ENCODE peak calls at places on chromosome 3, in eight cellular contexts. One of them, this sample, is unnamed.

GRCh38 chr3:46472056-46472455 is 7.4 kb upstream of the LTF start:
- DNase-seq in NCI-H187 treated with DMSO at 0.1 percent for 48 hours: no peak
- DNase-seq in cardiac septum: no peak
- DNase-seq in NCI-H69: no peak
- DNase-seq in NCI-H526: no peak
- DNase-seq in naive thymus-derived CD4-positive, alpha-beta T cell: no peak
- DNase-seq in activated naive CD8-positive, alpha-beta T cell treated with anti-CD3 and anti-CD28 coated beads for 36 hours: no peak
- DNase-seq in AG09319: no peak
- DNase-seq in this sample: no peak

GRCh38 chr3:189119947-189120346 is 51.8 kb upstream of the TPRG1 start:
- DNase-seq in NCI-H187 treated with DMSO at 0.1 percent for 48 hours: no peak
- DNase-seq in cardiac septum: no peak
- DNase-seq in NCI-H69: no peak
- DNase-seq in NCI-H526: no peak
- DNase-seq in naive thymus-derived CD4-positive, alpha-beta T cell: no peak
- DNase-seq in activated naive CD8-positive, alpha-beta T cell treated with anti-CD3 and anti-CD28 coated beads for 36 hours: no peak
- DNase-seq in AG09319: no peak
- DNase-seq in this sample: no peak

GRCh38 chr3:111299070-111299672 is 227.6 kb downstream of the NECTIN3 start:
- DNase-seq in NCI-H187 treated with DMSO at 0.1 percent for 48 hours: no peak
- DNase-seq in cardiac septum: no peak
- DNase-seq in NCI-H69: no peak
- DNase-seq in NCI-H526: no peak
- DNase-seq in naive thymus-derived CD4-positive, alpha-beta T cell: no peak
- DNase-seq in activated naive CD8-positive, alpha-beta T cell treated with anti-CD3 and anti-CD28 coated beads for 36 hours: no peak
- DNase-seq in AG09319: no peak
- DNase-seq in this sample: no peak

GRCh38 chr3:113158210-113158609 is 53.1 kb upstream of the BOC start:
- DNase-seq in NCI-H187 treated with DMSO at 0.1 percent for 48 hours: no peak
- DNase-seq in cardiac septum: no peak
- DNase-seq in NCI-H69: no peak
- DNase-seq in NCI-H526: no peak
- DNase-seq in naive thymus-derived CD4-positive, alpha-beta T cell: no peak
- DNase-seq in activated naive CD8-positive, alpha-beta T cell treated with anti-CD3 and anti-CD28 coated beads for 36 hours: no peak
- DNase-seq in AG09319: no peak
- DNase-seq in this sample: no peak

GRCh38 chr3:14534379-14535191 is 5.6 kb downstream of the GRIP2 start:
- DNase-seq in NCI-H187 treated with DMSO at 0.1 percent for 48 hours: no peak
- DNase-seq in cardiac septum: no peak
- DNase-seq in NCI-H69: peak; percentile 78
- DNase-seq in NCI-H526: peak; percentile 74
- DNase-seq in naive thymus-derived CD4-positive, alpha-beta T cell: no peak
- DNase-seq in activated naive CD8-positive, alpha-beta T cell treated with anti-CD3 and anti-CD28 coated beads for 36 hours: no peak
- DNase-seq in AG09319: no peak
- DNase-seq in this sample: no peak

GRCh38 chr3:158086776-158087175 is 19.4 kb downstream of the SHOX2 start:
- DNase-seq in NCI-H187 treated with DMSO at 0.1 percent for 48 hours: no peak
- DNase-seq in cardiac septum: no peak
- DNase-seq in NCI-H69: no peak
- DNase-seq in NCI-H526: no peak
- DNase-seq in naive thymus-derived CD4-positive, alpha-beta T cell: no peak
- DNase-seq in activated naive CD8-positive, alpha-beta T cell treated with anti-CD3 and anti-CD28 coated beads for 36 hours: no peak
- DNase-seq in AG09319: no peak
- DNase-seq in this sample: no peak

GRCh38 chr3:26799679-26800317 is 177.2 kb downstream of the LRRC3B start:
- DNase-seq in NCI-H187 treated with DMSO at 0.1 percent for 48 hours: no peak
- DNase-seq in cardiac septum: no peak
- DNase-seq in NCI-H69: no peak
- DNase-seq in NCI-H526: no peak
- DNase-seq in naive thymus-derived CD4-positive, alpha-beta T cell: no peak
- DNase-seq in activated naive CD8-positive, alpha-beta T cell treated with anti-CD3 and anti-CD28 coated beads for 36 hours: no peak
- DNase-seq in AG09319: no peak
- DNase-seq in this sample: no peak

GRCh38 chr3:172449468-172450149 is 1.4 kb upstream of the GHSR start:
- DNase-seq in NCI-H187 treated with DMSO at 0.1 percent for 48 hours: no peak
- DNase-seq in cardiac septum: no peak
- DNase-seq in NCI-H69: no peak
- DNase-seq in NCI-H526: no peak
- DNase-seq in naive thymus-derived CD4-positive, alpha-beta T cell: peak; percentile 30
- DNase-seq in activated naive CD8-positive, alpha-beta T cell treated with anti-CD3 and anti-CD28 coated beads for 36 hours: peak; percentile 9
- DNase-seq in AG09319: no peak
- DNase-seq in this sample: no peak

GRCh38 chr3:41522620-41523019 is 323.3 kb downstream of the CTNNB1 start:
- DNase-seq in NCI-H187 treated with DMSO at 0.1 percent for 48 hours: no peak
- DNase-seq in cardiac septum: no peak
- DNase-seq in NCI-H69: no peak
- DNase-seq in NCI-H526: no peak
- DNase-seq in naive thymus-derived CD4-positive, alpha-beta T cell: no peak
- DNase-seq in activated naive CD8-positive, alpha-beta T cell treated with anti-CD3 and anti-CD28 coated beads for 36 hours: no peak
- DNase-seq in AG09319: no peak
- DNase-seq in this sample: no peak

GRCh38 chr3:98709433-98709832 is 53.7 kb upstream of the ST3GAL6 start:
- DNase-seq in NCI-H187 treated with DMSO at 0.1 percent for 48 hours: no peak
- DNase-seq in cardiac septum: no peak
- DNase-seq in NCI-H69: no peak
- DNase-seq in NCI-H526: no peak
- DNase-seq in naive thymus-derived CD4-positive, alpha-beta T cell: no peak
- DNase-seq in activated naive CD8-positive, alpha-beta T cell treated with anti-CD3 and anti-CD28 coated beads for 36 hours: no peak
- DNase-seq in AG09319: no peak
- DNase-seq in this sample: no peak

GRCh38 chr3:134104031-134104430 is 74.3 kb upstream of the SLCO2A1 start:
- DNase-seq in NCI-H187 treated with DMSO at 0.1 percent for 48 hours: no peak
- DNase-seq in cardiac septum: no peak
- DNase-seq in NCI-H69: no peak
- DNase-seq in NCI-H526: no peak
- DNase-seq in naive thymus-derived CD4-positive, alpha-beta T cell: no peak
- DNase-seq in activated naive CD8-positive, alpha-beta T cell treated with anti-CD3 and anti-CD28 coated beads for 36 hours: no peak
- DNase-seq in AG09319: no peak
- DNase-seq in this sample: no peak

GRCh38 chr3:186990878-186991308 is 60.6 kb downstream of the ST6GAL1 start:
- DNase-seq in NCI-H187 treated with DMSO at 0.1 percent for 48 hours: no peak
- DNase-seq in cardiac septum: no peak
- DNase-seq in NCI-H69: no peak
- DNase-seq in NCI-H526: no peak
- DNase-seq in naive thymus-derived CD4-positive, alpha-beta T cell: no peak
- DNase-seq in activated naive CD8-positive, alpha-beta T cell treated with anti-CD3 and anti-CD28 coated beads for 36 hours: peak; percentile 15
- DNase-seq in AG09319: no peak
- DNase-seq in this sample: no peak

GRCh38 chr3:136336329-136337100 is 86.4 kb downstream of the PCCB start:
- DNase-seq in NCI-H187 treated with DMSO at 0.1 percent for 48 hours: no peak
- DNase-seq in cardiac septum: no peak
- DNase-seq in NCI-H69: no peak
- DNase-seq in NCI-H526: no peak
- DNase-seq in naive thymus-derived CD4-positive, alpha-beta T cell: no peak
- DNase-seq in activated naive CD8-positive, alpha-beta T cell treated with anti-CD3 and anti-CD28 coated beads for 36 hours: no peak
- DNase-seq in AG09319: no peak
- DNase-seq in this sample: no peak

GRCh38 chr3:15794303-15794771 is 3.4 kb downstream of the ANKRD28 start:
- DNase-seq in NCI-H187 treated with DMSO at 0.1 percent for 48 hours: no peak
- DNase-seq in cardiac septum: no peak
- DNase-seq in NCI-H69: no peak
- DNase-seq in NCI-H526: no peak
- DNase-seq in naive thymus-derived CD4-positive, alpha-beta T cell: no peak
- DNase-seq in activated naive CD8-positive, alpha-beta T cell treated with anti-CD3 and anti-CD28 coated beads for 36 hours: no peak
- DNase-seq in AG09319: no peak
- DNase-seq in this sample: no peak

GRCh38 chr3:134336587-134336986 is 37.7 kb downstream of the AMOTL2 start:
- DNase-seq in NCI-H187 treated with DMSO at 0.1 percent for 48 hours: no peak
- DNase-seq in cardiac septum: peak; percentile 67
- DNase-seq in NCI-H69: no peak
- DNase-seq in NCI-H526: no peak
- DNase-seq in naive thymus-derived CD4-positive, alpha-beta T cell: no peak
- DNase-seq in activated naive CD8-positive, alpha-beta T cell treated with anti-CD3 and anti-CD28 coated beads for 36 hours: no peak
- DNase-seq in AG09319: no peak
- DNase-seq in this sample: no peak

GRCh38 chr3:37711721-37712120 is 150.0 kb upstream of the CTDSPL start:
- DNase-seq in NCI-H187 treated with DMSO at 0.1 percent for 48 hours: no peak
- DNase-seq in cardiac septum: peak; percentile 43
- DNase-seq in NCI-H69: no peak
- DNase-seq in NCI-H526: no peak
- DNase-seq in naive thymus-derived CD4-positive, alpha-beta T cell: no peak
- DNase-seq in activated naive CD8-positive, alpha-beta T cell treated with anti-CD3 and anti-CD28 coated beads for 36 hours: no peak
- DNase-seq in AG09319: no peak
- DNase-seq in this sample: no peak

GRCh38 chr3:148178508-148178907 is 519.2 kb upstream of the AGTR1 start:
- DNase-seq in NCI-H187 treated with DMSO at 0.1 percent for 48 hours: no peak
- DNase-seq in cardiac septum: no peak
- DNase-seq in NCI-H69: peak; percentile 34
- DNase-seq in NCI-H526: peak; percentile 18
- DNase-seq in naive thymus-derived CD4-positive, alpha-beta T cell: no peak
- DNase-seq in activated naive CD8-positive, alpha-beta T cell treated with anti-CD3 and anti-CD28 coated beads for 36 hours: no peak
- DNase-seq in AG09319: no peak
- DNase-seq in this sample: no peak

GRCh38 chr3:126494204-126494603 is 18.5 kb upstream of the ZXDC start:
- DNase-seq in NCI-H187 treated with DMSO at 0.1 percent for 48 hours: no peak
- DNase-seq in cardiac septum: no peak
- DNase-seq in NCI-H69: no peak
- DNase-seq in NCI-H526: no peak
- DNase-seq in naive thymus-derived CD4-positive, alpha-beta T cell: no peak
- DNase-seq in activated naive CD8-positive, alpha-beta T cell treated with anti-CD3 and anti-CD28 coated beads for 36 hours: no peak
- DNase-seq in AG09319: no peak
- DNase-seq in this sample: no peak

GRCh38 chr3:195591220-195591619 is 7.5 kb upstream of the APOD start:
- DNase-seq in NCI-H187 treated with DMSO at 0.1 percent for 48 hours: no peak
- DNase-seq in cardiac septum: no peak
- DNase-seq in NCI-H69: no peak
- DNase-seq in NCI-H526: no peak
- DNase-seq in naive thymus-derived CD4-positive, alpha-beta T cell: no peak
- DNase-seq in activated naive CD8-positive, alpha-beta T cell treated with anti-CD3 and anti-CD28 coated beads for 36 hours: no peak
- DNase-seq in AG09319: peak; percentile 28
- DNase-seq in this sample: no peak

GRCh38 chr3:136584728-136585127 is 167.4 kb downstream of the STAG1 start:
- DNase-seq in NCI-H187 treated with DMSO at 0.1 percent for 48 hours: no peak
- DNase-seq in cardiac septum: no peak
- DNase-seq in NCI-H69: no peak
- DNase-seq in NCI-H526: no peak
- DNase-seq in naive thymus-derived CD4-positive, alpha-beta T cell: no peak
- DNase-seq in activated naive CD8-positive, alpha-beta T cell treated with anti-CD3 and anti-CD28 coated beads for 36 hours: no peak
- DNase-seq in AG09319: no peak
- DNase-seq in this sample: no peak

GRCh38 chr3:152969557-152970300 is 134.8 kb downstream of the P2RY1 start:
- DNase-seq in NCI-H187 treated with DMSO at 0.1 percent for 48 hours: no peak
- DNase-seq in cardiac septum: no peak
- DNase-seq in NCI-H69: no peak
- DNase-seq in NCI-H526: no peak
- DNase-seq in naive thymus-derived CD4-positive, alpha-beta T cell: no peak
- DNase-seq in activated naive CD8-positive, alpha-beta T cell treated with anti-CD3 and anti-CD28 coated beads for 36 hours: no peak
- DNase-seq in AG09319: no peak
- DNase-seq in this sample: no peak

GRCh38 chr3:129349791-129350190 is 71.1 kb downstream of the HMCES start:
- DNase-seq in NCI-H187 treated with DMSO at 0.1 percent for 48 hours: no peak
- DNase-seq in cardiac septum: no peak
- DNase-seq in NCI-H69: no peak
- DNase-seq in NCI-H526: no peak
- DNase-seq in naive thymus-derived CD4-positive, alpha-beta T cell: no peak
- DNase-seq in activated naive CD8-positive, alpha-beta T cell treated with anti-CD3 and anti-CD28 coated beads for 36 hours: no peak
- DNase-seq in AG09319: no peak
- DNase-seq in this sample: no peak

GRCh38 chr3:32952369-32953067 is 1.1 kb downstream of the CCR4 start:
- DNase-seq in NCI-H187 treated with DMSO at 0.1 percent for 48 hours: no peak
- DNase-seq in cardiac septum: no peak
- DNase-seq in NCI-H69: no peak
- DNase-seq in NCI-H526: no peak
- DNase-seq in naive thymus-derived CD4-positive, alpha-beta T cell: no peak
- DNase-seq in activated naive CD8-positive, alpha-beta T cell treated with anti-CD3 and anti-CD28 coated beads for 36 hours: no peak
- DNase-seq in AG09319: no peak
- DNase-seq in this sample: no peak

GRCh38 chr3:188158731-188159355 is 4.9 kb downstream of the LPP start:
- DNase-seq in NCI-H187 treated with DMSO at 0.1 percent for 48 hours: no peak
- DNase-seq in cardiac septum: no peak
- DNase-seq in NCI-H69: no peak
- DNase-seq in NCI-H526: no peak
- DNase-seq in naive thymus-derived CD4-positive, alpha-beta T cell: no peak
- DNase-seq in activated naive CD8-positive, alpha-beta T cell treated with anti-CD3 and anti-CD28 coated beads for 36 hours: no peak
- DNase-seq in AG09319: no peak
- DNase-seq in this sample: no peak

GRCh38 chr3:38397320-38397719 is 50.7 kb downstream of the XYLB start:
- DNase-seq in NCI-H187 treated with DMSO at 0.1 percent for 48 hours: no peak
- DNase-seq in cardiac septum: no peak
- DNase-seq in NCI-H69: no peak
- DNase-seq in NCI-H526: no peak
- DNase-seq in naive thymus-derived CD4-positive, alpha-beta T cell: no peak
- DNase-seq in activated naive CD8-positive, alpha-beta T cell treated with anti-CD3 and anti-CD28 coated beads for 36 hours: no peak
- DNase-seq in AG09319: peak; percentile 0
- DNase-seq in this sample: no peak

GRCh38 chr3:127816783-127817182 is 5.5 kb downstream of the MGLL start:
- DNase-seq in NCI-H187 treated with DMSO at 0.1 percent for 48 hours: no peak
- DNase-seq in cardiac septum: no peak
- DNase-seq in NCI-H69: no peak
- DNase-seq in NCI-H526: no peak
- DNase-seq in naive thymus-derived CD4-positive, alpha-beta T cell: no peak
- DNase-seq in activated naive CD8-positive, alpha-beta T cell treated with anti-CD3 and anti-CD28 coated beads for 36 hours: no peak
- DNase-seq in AG09319: no peak
- DNase-seq in this sample: no peak

GRCh38 chr3:260911-261310 is 64.3 kb downstream of the CHL1 start:
- DNase-seq in NCI-H187 treated with DMSO at 0.1 percent for 48 hours: no peak
- DNase-seq in cardiac septum: no peak
- DNase-seq in NCI-H69: no peak
- DNase-seq in NCI-H526: no peak
- DNase-seq in naive thymus-derived CD4-positive, alpha-beta T cell: no peak
- DNase-seq in activated naive CD8-positive, alpha-beta T cell treated with anti-CD3 and anti-CD28 coated beads for 36 hours: no peak
- DNase-seq in AG09319: no peak
- DNase-seq in this sample: no peak

GRCh38 chr3:124298951-124299350 is 307.0 kb upstream of the ROPN1 start:
- DNase-seq in NCI-H187 treated with DMSO at 0.1 percent for 48 hours: no peak
- DNase-seq in cardiac septum: no peak
- DNase-seq in NCI-H69: peak; percentile 44
- DNase-seq in NCI-H526: no peak
- DNase-seq in naive thymus-derived CD4-positive, alpha-beta T cell: no peak
- DNase-seq in activated naive CD8-positive, alpha-beta T cell treated with anti-CD3 and anti-CD28 coated beads for 36 hours: no peak
- DNase-seq in AG09319: no peak
- DNase-seq in this sample: no peak

GRCh38 chr3:120348065-120348980 is 831 bp downstream of the LRRC58 start:
- DNase-seq in NCI-H187 treated with DMSO at 0.1 percent for 48 hours: no peak
- DNase-seq in cardiac septum: peak; percentile 75
- DNase-seq in NCI-H69: peak; percentile 75
- DNase-seq in NCI-H526: peak; percentile 87
- DNase-seq in naive thymus-derived CD4-positive, alpha-beta T cell: no peak
- DNase-seq in activated naive CD8-positive, alpha-beta T cell treated with anti-CD3 and anti-CD28 coated beads for 36 hours: peak; percentile 65
- DNase-seq in AG09319: no peak
- DNase-seq in this sample: peak; percentile 48

GRCh38 chr3:101497803-101498202 is 15.2 kb downstream of the SENP7 start:
- DNase-seq in NCI-H187 treated with DMSO at 0.1 percent for 48 hours: no peak
- DNase-seq in cardiac septum: no peak
- DNase-seq in NCI-H69: no peak
- DNase-seq in NCI-H526: no peak
- DNase-seq in naive thymus-derived CD4-positive, alpha-beta T cell: no peak
- DNase-seq in activated naive CD8-positive, alpha-beta T cell treated with anti-CD3 and anti-CD28 coated beads for 36 hours: no peak
- DNase-seq in AG09319: no peak
- DNase-seq in this sample: no peak

GRCh38 chr3:27749640-27750039 is 27.5 kb upstream of the EOMES start:
- DNase-seq in NCI-H187 treated with DMSO at 0.1 percent for 48 hours: no peak
- DNase-seq in cardiac septum: no peak
- DNase-seq in NCI-H69: no peak
- DNase-seq in NCI-H526: no peak
- DNase-seq in naive thymus-derived CD4-positive, alpha-beta T cell: no peak
- DNase-seq in activated naive CD8-positive, alpha-beta T cell treated with anti-CD3 and anti-CD28 coated beads for 36 hours: no peak
- DNase-seq in AG09319: no peak
- DNase-seq in this sample: no peak

GRCh38 chr3:190064112-190064511 is 56.6 kb downstream of the P3H2 start:
- DNase-seq in NCI-H187 treated with DMSO at 0.1 percent for 48 hours: no peak
- DNase-seq in cardiac septum: no peak
- DNase-seq in NCI-H69: no peak
- DNase-seq in NCI-H526: no peak
- DNase-seq in naive thymus-derived CD4-positive, alpha-beta T cell: no peak
- DNase-seq in activated naive CD8-positive, alpha-beta T cell treated with anti-CD3 and anti-CD28 coated beads for 36 hours: no peak
- DNase-seq in AG09319: peak; percentile 67
- DNase-seq in this sample: no peak

This sample was measured in KG1.